ENCODE peak calls at places on chromosomes 5 and 9, in six cellular contexts. W is uterus, J is dorsolateral prefrontal cortex, Q is GM13976, N is hippocampal formation, Y is endothelial cell of umbilical vein. C is an unnamed sample.
A peak's percentile ranks its signal among the peaks of the same experiment; 100 is the strongest.

GRCh38 chr5:142320851-142321560 is 3.8 kb downstream of the SPRY4 start:
- DNase-seq in N (no peak), Y (peak; percentile 20), J (no peak), Q (no peak), W (no peak), C (no peak)

GRCh38 chr9:85258823-85259370 is 482.9 kb downstream of the AGTPBP1 start:
- DNase-seq in J (peak; percentile 75), N (peak; percentile 77), Y (peak; percentile 80), W (no peak), Q (peak; percentile 62), C (peak; percentile 81)

GRCh38 chr5:90809695-90810094 is 251.1 kb downstream of the ADGRV1 start:
- DNase-seq in Q (no peak), Y (peak; percentile 27), W (no peak), N (no peak), J (no peak), C (no peak)

GRCh38 chr9:136011703-136012496 is 50.7 kb upstream of the UBAC1 start:
- DNase-seq in N (peak; percentile 39), Q (no peak), Y (peak; percentile 70), J (peak; percentile 46), W (peak; percentile 83), C (peak; percentile 38)

GRCh38 chr9:129569506-129570449 is 51.1 kb downstream of the C9orf50 start:
- DNase-seq in Y (peak; percentile 30), J (no peak), W (no peak), N (peak; percentile 16), Q (no peak), C (no peak)

GRCh38 chr9:133888779-133889491 is 103.2 kb downstream of the VAV2 start:
- DNase-seq in W (no peak), J (no peak), N (no peak), Q (no peak), Y (no peak), C (peak; percentile 24)

GRCh38 chr9:34343090-34343489 is 13.7 kb downstream of the NUDT2 start:
- DNase-seq in Q (no peak), J (peak; percentile 30), W (peak; percentile 62), Y (no peak), N (peak; percentile 46), C (no peak)

GRCh38 chr9:125513634-125514413 is 193.2 kb downstream of the MAPKAP1 start:
- DNase-seq in Q (peak; percentile 67), Y (peak; percentile 63), W (peak; percentile 33), N (no peak), J (no peak), C (no peak)

GRCh38 chr5:132456553-132457361 is 33.8 kb downstream of the IRF1 start:
- DNase-seq in W (peak; percentile 56), J (no peak), N (no peak), Q (no peak), Y (peak; percentile 78), C (no peak)

GRCh38 chr9:129476821-129477611 is 143.9 kb downstream of the C9orf50 start:
- DNase-seq in Q (no peak), Y (no peak), N (no peak), W (no peak), J (no peak), C (no peak)